ENCODE peak calls at places on chromosome 18, in four cellular contexts. E is tibial artery; N is activated effector memory CD4-positive, alpha-beta T cell treated with Interleukin-2 at 50 U/mL for 16 hours; S is heart right ventricle. O is an unnamed sample.

GRCh38 chr18:44229693-44230108 is 451.0 kb upstream of the SETBP1 start:
- DNase-seq in N (no peak), S (peak; percentile 79), E (peak; percentile 29), O (peak; percentile 51)

GRCh38 chr18:7524786-7525185 is 42.3 kb upstream of the PTPRM start:
- DNase-seq in S (no peak), N (no peak), E (no peak), O (no peak)

GRCh38 chr18:8253943-8254342 is 355.3 kb upstream of the RAB12 start:
- DNase-seq in E (no peak), N (no peak), S (peak; percentile 31), O (no peak)

GRCh38 chr18:8176554-8176953 is 432.7 kb upstream of the RAB12 start:
- DNase-seq in E (no peak), S (no peak), N (no peak), O (no peak)

GRCh38 chr18:12703714-12704113 is 872 bp downstream of the PSMG2 start:
- DNase-seq in E (no peak), N (no peak), S (no peak), O (no peak)

GRCh38 chr18:10726198-10727068 is 200.6 kb downstream of the NAPG start:
- DNase-seq in S (no peak), E (no peak), N (no peak), O (peak; percentile 82)

GRCh38 chr18:8750954-8751415 is 45.6 kb downstream of the MTCL1 start:
- DNase-seq in N (no peak), E (no peak), S (no peak), O (peak; percentile 64)

GRCh38 chr18:9869713-9870430 is 15.9 kb upstream of the TXNDC2 start:
- DNase-seq in E (no peak), S (no peak), N (no peak), O (no peak)

GRCh38 chr18:25853716-25854465 is 236.5 kb downstream of the SS18 start:
- DNase-seq in S (no peak), E (no peak), N (no peak), O (no peak)

GRCh38 chr18:76619342-76620315 is 124.6 kb upstream of the ZNF516 start:
- DNase-seq in S (peak; percentile 83), N (no peak), E (peak; percentile 66), O (peak; percentile 86)

GRCh38 chr18:61891874-61892273 is 933 bp downstream of the RNF152 start:
- DNase-seq in S (no peak), N (no peak), E (no peak), O (no peak)

GRCh38 chr18:74796928-74797576 is 199.4 kb downstream of the ZNF407 start:
- DNase-seq in E (no peak), N (no peak), S (no peak), O (no peak)

GRCh38 chr18:26546875-26547301 is 1.5 kb downstream of the KCTD1 start:
- DNase-seq in E (no peak), N (no peak), S (no peak), O (peak; percentile 79)

GRCh38 chr18:22145160-22145559 is 24.2 kb upstream of the GATA6 start:
- DNase-seq in N (no peak), E (no peak), S (no peak), O (no peak)

GRCh38 chr18:49767111-49768050 is 46.0 kb downstream of the ACAA2 start:
- DNase-seq in E (no peak), S (no peak), N (no peak), O (no peak)

GRCh38 chr18:13510594-13510993 is 215.8 kb downstream of the FAM210A start:
- DNase-seq in E (no peak), S (no peak), N (no peak), O (no peak)

GRCh38 chr18:48208432-48208948 is 200.7 kb downstream of the ZBTB7C start:
- DNase-seq in S (no peak), N (no peak), E (no peak), O (no peak)

GRCh38 chr18:44325903-44326650 is 354.6 kb upstream of the SETBP1 start:
- DNase-seq in S (peak; percentile 27), N (no peak), E (peak; percentile 47), O (no peak)

GRCh38 chr18:10365021-10365420 is 89.4 kb upstream of the APCDD1 start:
- DNase-seq in E (no peak), S (no peak), N (no peak), O (no peak)

GRCh38 chr18:615773-616172 is 19.0 kb downstream of the CLUL1 start:
- DNase-seq in E (no peak), N (no peak), S (no peak), O (no peak)

GRCh38 chr18:6624729-6625308 is 104.7 kb upstream of the ARHGAP28 start:
- DNase-seq in E (no peak), S (no peak), N (no peak), O (no peak)

GRCh38 chr18:41391616-41392610 is 563.1 kb upstream of the PIK3C3 start:
- DNase-seq in N (no peak), S (peak; percentile 12), E (no peak), O (peak; percentile 33)

GRCh38 chr18:74255022-74255658 is 36.6 kb downstream of the CYB5A start:
- DNase-seq in E (no peak), S (no peak), N (no peak), O (no peak)

GRCh38 chr18:56314396-56314795 is 324.0 kb downstream of the TXNL1 start:
- DNase-seq in E (no peak), N (no peak), S (no peak), O (no peak)

GRCh38 chr18:63887424-63887823 is at the start of gene SERPINB2:
- DNase-seq in N (no peak), S (no peak), E (no peak), O (no peak)

GRCh38 chr18:13587937-13588336 is 138.4 kb downstream of the FAM210A start:
- DNase-seq in N (no peak), E (no peak), S (no peak), O (no peak)

GRCh38 chr18:31102020-31102684 is at the start of gene DSC2:
- DNase-seq in S (peak; percentile 18), E (peak; percentile 22), N (no peak), O (peak; percentile 90)

GRCh38 chr18:58762781-58763171 is 91.5 kb downstream of the MALT1 start:
- DNase-seq in S (no peak), N (no peak), E (no peak), O (no peak)

GRCh38 chr18:36034299-36034895 is 33.0 kb downstream of the RPRD1A start:
- DNase-seq in E (no peak), S (no peak), N (no peak), O (no peak)

GRCh38 chr18:2536063-2536462 is 35.2 kb downstream of the METTL4 start:
- DNase-seq in N (no peak), E (no peak), S (no peak), O (no peak)

GRCh38 chr18:79914614-79915160 is 36.8 kb downstream of the SLC66A2 start:
- DNase-seq in E (no peak), S (no peak), N (no peak), O (no peak)